ENCODE peak calls at places on chromosomes 16 and 17, in eight cellular contexts. P, C, T, J, W, H, U and F are unnamed samples.

GRCh38 chr17:1683489-1683888 is 1.2 kb downstream of the PRPF8 start:
- DNase-seq in C (no peak), H (no peak), P (no peak), W (no peak), U (no peak), T (peak; percentile 8), J (no peak), F (no peak)

GRCh38 chr17:35079547-35079946 is 16.0 kb upstream of the RFFL start:
- DNase-seq in C (peak; percentile 93), H (no peak), U (no peak), P (no peak), J (no peak), W (no peak), T (no peak), F (no peak)

GRCh38 chr16:81551141-81551808 is 106.7 kb downstream of the CMIP start:
- DNase-seq in T (no peak), H (no peak), P (peak; percentile 51), W (no peak), J (no peak), U (peak; percentile 84), C (peak; percentile 87), F (peak; percentile 67)

GRCh38 chr16:26374279-26374925 is 682.6 kb downstream of the HS3ST4 start:
- DNase-seq in U (no peak), H (no peak), P (no peak), C (no peak), J (no peak), T (no peak), W (no peak), F (no peak)

GRCh38 chr17:44780845-44781480 is 22.2 kb downstream of the ADAM11 start:
- DNase-seq in J (no peak), W (no peak), T (no peak), C (no peak), H (no peak), U (no peak), P (no peak), F (no peak)

GRCh38 chr17:80861360-80861861 is 130.2 kb upstream of the CHMP6 start:
- DNase-seq in U (no peak), T (no peak), J (no peak), W (no peak), P (no peak), H (no peak), C (peak; percentile 17), F (no peak)

GRCh38 chr17:72423718-72424117 is 302.9 kb downstream of the SOX9 start:
- DNase-seq in P (no peak), U (no peak), C (no peak), J (no peak), H (no peak), W (no peak), T (no peak), F (no peak)

GRCh38 chr17:13306310-13306962 is 288.6 kb upstream of the ELAC2 start:
- DNase-seq in J (no peak), P (peak; percentile 10), T (peak; percentile 75), C (peak; percentile 0), U (peak; percentile 98), W (peak; percentile 50), H (no peak), F (peak; percentile 91)

GRCh38 chr16:60295451-60295850 is 1561.3 kb upstream of the GOT2 start:
- DNase-seq in J (no peak), H (no peak), W (no peak), T (no peak), U (no peak), P (no peak), C (no peak), F (no peak)

GRCh38 chr16:72961115-72961832 is 86.7 kb downstream of the ZFHX3 start:
- DNase-seq in H (no peak), T (no peak), U (no peak), J (no peak), W (no peak), P (no peak), C (no peak), F (no peak)